ENCODE peak calls at places on chromosomes 12 and 14, in four cellular contexts. I, J, V and Q are unnamed samples.

GRCh38 chr12:16437926-16438325 is 90.5 kb downstream of the MGST1 start:
- DNase-seq in I (no peak), J (no peak), V (no peak), Q (no peak)

GRCh38 chr14:55123101-55123500 is 6.0 kb upstream of the LGALS3 start:
- DNase-seq in I (no peak), J (no peak), V (no peak), Q (no peak)

GRCh38 chr12:76863005-76863670 is 15.7 kb downstream of the CSRP2 start:
- DNase-seq in I (no peak), J (no peak), V (no peak), Q (no peak)

GRCh38 chr14:51676549-51676948 is 24.8 kb downstream of the FRMD6 start:
- DNase-seq in I (no peak), J (peak; percentile 78), V (no peak), Q (no peak)

GRCh38 chr12:82412246-82412645 is 53.9 kb downstream of the METTL25 start:
- DNase-seq in I (no peak), J (no peak), V (no peak), Q (no peak)

GRCh38 chr12:19737019-19737418 is 297.7 kb downstream of the AEBP2 start:
- DNase-seq in I (no peak), J (no peak), V (no peak), Q (no peak)

GRCh38 chr12:67452119-67452805 is 183.1 kb downstream of the CAND1 start:
- DNase-seq in I (no peak), J (no peak), V (peak; percentile 96), Q (no peak)

GRCh38 chr14:61280092-61280525 is 1.0 kb downstream of the TMEM30B start:
- DNase-seq in I (no peak), J (no peak), V (no peak), Q (no peak)

GRCh38 chr12:89960011-89960507 is 251.4 kb upstream of the ATP2B1 start:
- DNase-seq in I (no peak), J (no peak), V (peak; percentile 68), Q (no peak)

GRCh38 chr12:52496054-52496453 is 3.0 kb upstream of the KRT6A start:
- DNase-seq in I (no peak), J (no peak), V (no peak), Q (no peak)

GRCh38 chr14:99564256-99564902 is 39.6 kb downstream of the CCDC85C start:
- DNase-seq in I (no peak), J (peak; percentile 51), V (no peak), Q (no peak)

GRCh38 chr14:49505026-49505766 is 81.0 kb downstream of the RPS29 start:
- DNase-seq in I (no peak), J (no peak), V (no peak), Q (no peak)

GRCh38 chr12:94710933-94711332 is 60.6 kb upstream of the TMCC3 start:
- DNase-seq in I (peak; percentile 10), J (peak; percentile 32), V (no peak), Q (peak; percentile 49)

GRCh38 chr12:49890096-49890461 is 13.6 kb downstream of the FAIM2 start:
- DNase-seq in I (no peak), J (no peak), V (no peak), Q (no peak)

GRCh38 chr12:122867701-122868461 is 28.0 kb downstream of the VPS37B start:
- DNase-seq in I (no peak), J (peak; percentile 71), V (no peak), Q (peak; percentile 71)

GRCh38 chr12:111444314-111444705 is 38.6 kb downstream of the SH2B3 start:
- DNase-seq in I (no peak), J (no peak), V (peak; percentile 86), Q (no peak)

GRCh38 chr14:71933026-71933587 is 878 bp downstream of the RGS6 start:
- DNase-seq in I (no peak), J (no peak), V (no peak), Q (peak; percentile 19)

GRCh38 chr12:115000038-115000437 is 316.1 kb upstream of the TBX3 start:
- DNase-seq in I (no peak), J (peak; percentile 52), V (peak; percentile 31), Q (no peak)

GRCh38 chr12:88111074-88111652 is 30.7 kb downstream of the CEP290 start:
- DNase-seq in I (peak; percentile 12), J (peak; percentile 24), V (peak; percentile 2), Q (no peak)

GRCh38 chr14:37544407-37544806 is 50.6 kb downstream of the FOXA1 start:
- DNase-seq in I (no peak), J (no peak), V (no peak), Q (no peak)

GRCh38 chr12:19959353-19959752 is 409.0 kb upstream of the PDE3A start:
- DNase-seq in I (no peak), J (no peak), V (no peak), Q (no peak)

GRCh38 chr14:95272057-95272456 is 47.7 kb downstream of the CLMN start:
- DNase-seq in I (no peak), J (no peak), V (no peak), Q (no peak)

GRCh38 chr12:120849765-120850164 is 54.4 kb downstream of the SPPL3 start:
- DNase-seq in I (no peak), J (peak; percentile 9), V (no peak), Q (no peak)

GRCh38 chr12:93741741-93742085 is 64.5 kb downstream of the CRADD start:
- DNase-seq in I (no peak), J (peak; percentile 4), V (no peak), Q (peak; percentile 45)

GRCh38 chr12:24561882-24562760 is 386.8 kb downstream of the BCAT1 start:
- DNase-seq in I (no peak), J (no peak), V (no peak), Q (peak; percentile 80)

GRCh38 chr12:23197266-23197665 is 572.3 kb downstream of the ETNK1 start:
- DNase-seq in I (no peak), J (no peak), V (no peak), Q (no peak)

GRCh38 chr12:117158911-117159310 is 31.4 kb downstream of the FBXO21 start:
- DNase-seq in I (no peak), J (no peak), V (no peak), Q (no peak)

GRCh38 chr14:77184396-77185092 is 2.9 kb downstream of the TMEM63C start:
- DNase-seq in I (no peak), J (no peak), V (no peak), Q (no peak)

GRCh38 chr12:93139028-93139665 is 210.1 kb upstream of the EEA1 start:
- DNase-seq in I (no peak), J (no peak), V (no peak), Q (no peak)

GRCh38 chr14:104977681-104978647 is at the start of gene AHNAK2:
- DNase-seq in I (peak; percentile 88), J (peak; percentile 69), V (no peak), Q (peak; percentile 89)

GRCh38 chr12:12499909-12500604 is 62.6 kb downstream of the DUSP16 start:
- DNase-seq in I (no peak), J (no peak), V (no peak), Q (no peak)

GRCh38 chr12:56079729-56080555 is at the start of gene ERBB3:
- DNase-seq in I (peak; percentile 93), J (peak; percentile 82), V (no peak), Q (peak; percentile 82)

GRCh38 chr14:93103392-93104080 is 12.2 kb downstream of the ITPK1 start:
- DNase-seq in I (no peak), J (no peak), V (peak; percentile 72), Q (no peak)

GRCh38 chr14:104421401-104421821 is 158.2 kb upstream of the C14orf180 start:
- DNase-seq in I (no peak), J (no peak), V (no peak), Q (no peak)

DNA sequence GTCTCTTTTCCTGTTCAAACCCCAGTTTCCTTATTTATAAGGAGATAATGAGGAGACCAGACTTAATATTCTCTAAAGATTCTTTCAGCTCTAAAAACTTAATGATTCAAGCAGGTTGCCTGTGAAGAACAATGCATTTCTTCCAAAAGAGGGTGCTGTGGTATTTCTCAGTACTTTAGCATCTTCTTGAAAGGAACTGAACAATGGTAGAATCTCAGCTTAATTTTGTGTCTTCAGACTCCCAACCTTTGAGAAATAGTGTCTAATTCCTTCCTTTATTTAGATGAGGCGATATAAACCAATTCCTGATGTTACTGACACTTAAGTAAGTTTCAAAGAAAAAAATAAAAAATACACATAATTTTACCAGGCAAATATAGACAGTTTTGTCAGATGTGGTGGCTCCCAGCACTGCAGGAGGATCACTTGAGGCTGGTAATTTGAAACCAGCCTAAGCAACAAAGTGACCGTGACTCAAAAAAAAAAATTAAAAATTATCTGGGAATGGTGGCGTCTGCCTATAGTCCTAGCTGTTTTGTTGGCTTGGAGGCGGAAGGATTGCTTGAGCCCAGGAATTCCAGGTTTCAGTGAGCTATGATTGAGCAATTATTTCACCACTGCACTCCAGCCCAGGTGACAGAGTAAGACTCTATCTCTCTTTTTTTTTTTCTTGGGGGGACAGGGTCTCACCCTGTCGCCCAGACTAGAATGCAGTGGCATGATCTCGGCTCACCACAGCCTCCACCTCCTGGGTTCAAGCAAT is 76.9 kb upstream of the PSMA6 start:
- DNase-seq in I (no peak), J (peak; percentile 57), V (no peak), Q (no peak)
- TF ChIP-seq CREM in I (no peak), J (no peak), V (no peak), Q (no peak)

DNA sequence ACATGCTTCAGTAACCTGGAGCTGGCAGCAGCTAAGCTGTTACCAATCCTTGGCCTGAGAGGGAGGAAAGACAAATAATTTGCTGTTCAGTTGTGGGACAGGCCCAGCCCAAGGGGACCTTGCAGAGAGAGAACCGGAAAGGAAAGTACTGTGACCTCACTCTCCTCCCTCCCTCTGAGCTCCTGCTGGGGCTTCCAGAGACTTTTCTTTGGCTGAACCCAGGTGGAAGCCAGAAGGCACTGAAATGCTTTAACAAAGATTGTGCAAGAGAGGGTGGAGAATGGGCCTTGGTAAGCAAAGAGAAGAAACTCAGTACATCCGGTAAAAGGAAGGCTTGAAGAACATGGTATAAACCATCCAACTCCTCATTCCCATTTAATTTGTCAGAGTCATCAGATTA is 457.1 kb downstream of the GLT1D1 start:
- DNase-seq in I (no peak), J (no peak), V (no peak), Q (no peak)
- TF ChIP-seq CREM in I (no peak), J (no peak), V (no peak), Q (no peak)

DNA sequence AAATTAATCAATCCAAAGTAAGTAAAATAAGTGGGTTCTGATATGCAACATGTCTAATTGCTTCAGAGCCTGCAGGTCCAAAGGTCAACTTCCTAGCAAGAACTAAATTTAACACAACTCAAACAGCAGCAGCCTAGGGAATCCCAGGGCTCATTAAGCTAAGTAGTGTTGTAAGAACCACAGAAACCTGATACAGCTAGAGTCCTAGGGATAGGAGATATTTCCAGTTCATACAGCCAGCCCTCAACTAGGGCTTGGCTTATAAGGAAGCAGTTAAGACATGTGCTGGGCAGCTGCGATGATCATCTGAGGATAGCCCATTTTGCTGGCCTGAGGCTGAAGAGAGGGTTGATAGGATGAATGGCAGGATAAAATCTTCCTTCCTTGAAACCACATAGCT is at the start of gene OR4Q3:
- DNase-seq in I (no peak), J (no peak), V (no peak), Q (no peak)
- TF ChIP-seq CREM in I (no peak), J (no peak), V (no peak), Q (no peak)

DNA sequence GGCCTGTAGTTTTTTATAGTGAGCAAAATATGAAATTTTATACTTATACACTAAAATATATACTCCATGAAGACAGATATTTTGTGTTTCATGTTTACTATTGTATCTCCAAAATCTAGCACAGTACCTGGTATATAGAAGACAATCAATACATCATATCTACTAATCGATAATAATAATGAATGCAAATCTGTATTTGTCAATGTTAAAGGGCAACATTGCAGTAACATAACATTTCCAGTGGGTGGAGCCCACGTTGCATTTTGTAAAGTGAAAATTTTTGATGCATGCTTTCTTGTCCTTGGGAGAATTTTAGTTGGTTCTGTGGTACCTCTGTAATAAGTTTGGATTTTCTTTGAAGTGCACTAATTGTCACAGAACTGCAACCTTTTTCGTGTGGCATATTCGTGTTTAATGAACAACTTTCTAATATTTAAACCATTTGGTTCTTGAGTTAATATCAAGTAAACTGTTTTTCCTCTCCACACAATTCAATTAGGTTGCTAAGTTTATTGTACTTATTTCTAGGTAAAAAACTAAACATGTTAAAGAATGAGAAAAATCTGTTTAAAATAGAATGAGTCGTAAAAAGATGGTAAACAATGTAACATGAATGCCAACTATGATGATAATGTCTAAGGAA is 47.4 kb downstream of the AVPR1A start:
- DNase-seq in I (peak; percentile 14), J (peak; percentile 15), V (no peak), Q (no peak)
- TF ChIP-seq CREM in I (no peak), J (no peak), V (no peak), Q (no peak)